ENCODE peak calls at places on chromosomes 1 and 21, in nine cellular contexts. D, P, S, Q, T, Z, R, W and G are unnamed samples.

GRCh38 chr1:101238681-101239094 is 1.9 kb downstream of the S1PR1 start:
- DNase-seq in D (peak; percentile 93), P (peak; percentile 73), S (peak; percentile 93), Q (peak; percentile 83), T (peak; percentile 88), Z (peak; percentile 81), R (peak; percentile 90), W (peak; percentile 92), G (peak; percentile 72)

GRCh38 chr1:27726173-27726793 is 522 bp downstream of the FAM76A start:
- DNase-seq in D (peak; percentile 52), P (peak; percentile 45), S (peak; percentile 23), Q (peak; percentile 54), T (peak; percentile 15), Z (peak; percentile 54), R (peak; percentile 86), W (peak; percentile 60), G (peak; percentile 48)

GRCh38 chr1:33050221-33051076 is 13.8 kb upstream of the AK2 start:
- DNase-seq in D (no peak), P (no peak), S (peak; percentile 97), Q (no peak), T (no peak), Z (no peak), R (no peak), W (no peak), G (no peak)

GRCh38 chr1:116878804-116879477 is 30.8 kb upstream of the PTGFRN start:
- DNase-seq in D (peak; percentile 41), P (peak; percentile 65), S (peak; percentile 22), Q (peak; percentile 25), T (no peak), Z (no peak), R (peak; percentile 64), W (no peak), G (peak; percentile 36)

GRCh38 chr1:171254859-171255258 is 6.6 kb downstream of the FMO1 start:
- DNase-seq in D (no peak), P (no peak), S (peak; percentile 38), Q (no peak), T (no peak), Z (no peak), R (no peak), W (no peak), G (no peak)

GRCh38 chr1:168903237-168903830 is 174.3 kb upstream of the DPT start:
- DNase-seq in D (no peak), P (no peak), S (no peak), Q (no peak), T (no peak), Z (no peak), R (no peak), W (no peak), G (no peak)

GRCh38 chr1:213947200-213947775 is 40.5 kb upstream of the PROX1 start:
- DNase-seq in D (no peak), P (no peak), S (no peak), Q (no peak), T (no peak), Z (no peak), R (no peak), W (no peak), G (peak; percentile 75)

GRCh38 chr1:235954306-235955283 is 87.9 kb upstream of the LYST start:
- DNase-seq in D (no peak), P (no peak), S (no peak), Q (no peak), T (no peak), Z (peak; percentile 54), R (no peak), W (peak; percentile 79), G (no peak)

GRCh38 chr21:29181799-29182470 is 51.5 kb downstream of the MAP3K7CL start:
- DNase-seq in D (no peak), P (no peak), S (peak; percentile 95), Q (no peak), T (no peak), Z (peak; percentile 48), R (no peak), W (no peak), G (no peak)

GRCh38 chr1:180911640-180912161 is 996 bp upstream of the KIAA1614 start:
- DNase-seq in D (no peak), P (peak; percentile 38), S (peak; percentile 39), Q (no peak), T (no peak), Z (no peak), R (no peak), W (no peak), G (no peak)

GRCh38 chr1:78722947-78723346 is 73.3 kb downstream of the IFI44 start:
- DNase-seq in D (no peak), P (no peak), S (no peak), Q (no peak), T (no peak), Z (no peak), R (no peak), W (no peak), G (no peak)

GRCh38 chr1:2650967-2651645 is 18.3 kb upstream of the MMEL1 start:
- DNase-seq in D (no peak), P (peak; percentile 9), S (no peak), Q (peak; percentile 6), T (no peak), Z (no peak), R (no peak), W (peak; percentile 42), G (no peak)

GRCh38 chr1:157090771-157091170 is 8.8 kb downstream of the ETV3L start:
- DNase-seq in D (no peak), P (no peak), S (no peak), Q (no peak), T (no peak), Z (no peak), R (no peak), W (no peak), G (no peak)

GRCh38 chr1:80656011-80656627 is 1144.6 kb upstream of the ADGRL2 start:
- DNase-seq in D (no peak), P (no peak), S (peak; percentile 39), Q (no peak), T (no peak), Z (no peak), R (peak; percentile 58), W (no peak), G (no peak)
- TF ChIP-seq CTCF in D (no peak), P (no peak), S (no peak), Q (no peak), T (no peak), Z (no peak), R (peak; percentile 65), W (no peak), G (peak; percentile 8)

DNA sequence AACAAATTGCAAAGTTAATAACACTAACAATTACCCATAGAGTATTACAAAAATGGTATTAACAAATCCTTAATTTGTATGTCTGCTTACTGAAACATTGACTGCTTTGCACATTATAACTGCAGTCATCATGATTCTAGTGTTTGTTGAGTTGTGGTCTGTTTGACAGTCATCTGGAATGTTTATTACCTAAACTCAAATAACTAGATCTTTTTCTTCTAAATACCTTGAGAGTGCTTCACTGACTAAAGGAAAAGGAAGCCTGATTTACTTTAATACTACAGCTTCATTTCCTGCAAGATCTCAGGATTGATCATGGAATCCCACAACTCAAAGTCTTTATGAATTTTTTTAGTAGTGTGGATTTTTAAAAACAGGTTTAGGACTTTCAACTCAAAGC is 70.0 kb downstream of the HMCN1 start:
- DNase-seq in D (no peak), P (no peak), S (no peak), Q (no peak), T (no peak), Z (no peak), R (no peak), W (no peak), G (no peak)
- H3K4me1 ChIP-seq in D (no peaks in the 10 kb centered on the region), P (no peaks in the 10 kb centered on the region), S (no peaks in the 10 kb centered on the region), Q (no peaks in the 10 kb centered on the region), T (no peaks in the 10 kb centered on the region), Z (no peaks in the 10 kb centered on the region), R (peaks cover 18% of the 10 kb centered on the region), W (no peaks in the 10 kb centered on the region), G (no peaks in the 10 kb centered on the region)

DNA sequence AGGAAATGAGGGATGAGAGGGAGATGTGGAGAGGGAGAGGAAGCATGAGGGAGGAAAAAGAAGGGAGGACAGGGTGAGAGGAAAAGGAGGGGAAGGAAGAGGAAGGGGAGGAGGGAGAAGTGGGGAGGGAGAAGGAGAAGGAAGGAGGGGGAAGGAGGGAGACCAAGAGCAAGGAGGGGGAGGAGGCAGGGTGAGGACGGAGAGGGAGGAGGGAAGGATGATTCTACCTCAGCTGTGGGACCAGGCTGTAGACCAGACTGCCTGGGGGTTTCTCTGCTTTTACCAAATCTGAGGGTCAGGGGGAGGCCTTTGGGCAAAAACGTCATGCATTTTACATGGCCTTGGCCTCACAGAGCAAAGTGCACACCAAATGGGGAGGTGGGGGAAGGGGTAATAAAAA is 94.5 kb downstream of the KCND3 start:
- DNase-seq in D (no peak), P (no peak), S (no peak), Q (no peak), T (no peak), Z (no peak), R (no peak), W (no peak), G (no peak)
- H3K27ac ChIP-seq in D (no peak overlapping the region), P (no peak overlapping the region), S (no peak overlapping the region), Q (no peak overlapping the region), T (no peak overlapping the region), Z (no peak overlapping the region), R (no peak overlapping the region), W (no peak overlapping the region), G (no peak overlapping the region)

GRCh38 chr1:25028910-25029599 is 99.0 kb upstream of the RUNX3 start:
- DNase-seq in D (no peak), P (no peak), S (no peak), Q (no peak), T (no peak), Z (peak; percentile 23), R (no peak), W (peak; percentile 57), G (no peak)
- TF ChIP-seq CTCF in D (no peak), P (no peak), S (no peak), Q (no peak), T (no peak), Z (no peak), R (no peak), W (no peak), G (no peak)

DNA sequence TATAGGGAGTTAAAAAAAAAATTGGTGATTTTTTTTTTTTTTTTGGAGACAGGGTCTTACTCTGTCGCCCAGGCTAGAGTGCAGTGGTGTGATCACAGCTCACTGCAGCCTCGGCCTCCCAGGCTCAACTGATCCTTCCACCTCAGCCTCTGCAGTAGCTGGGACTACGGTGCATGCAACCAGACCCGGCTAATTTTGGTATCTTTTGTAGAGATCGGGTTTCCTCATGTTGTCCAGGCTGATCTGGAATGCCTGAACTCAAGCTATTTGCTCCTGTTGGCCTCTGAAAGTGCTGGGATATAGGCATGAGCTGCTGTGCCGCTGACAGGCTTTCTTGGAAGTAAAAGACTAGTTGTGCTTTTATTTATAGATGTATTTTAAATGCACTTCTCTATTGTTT is 3.0 kb downstream of the CDC42 start:
- DNase-seq in D (no peak), P (no peak), S (no peak), Q (no peak), T (no peak), Z (no peak), R (no peak), W (no peak), G (no peak)
- H3K4me1 ChIP-seq in D (peaks cover 3% of the 10 kb centered on the region), P (peaks cover 8% of the 10 kb centered on the region), S (peaks cover 8% of the 10 kb centered on the region), Q (peaks cover 58% of the 10 kb centered on the region), T (peaks cover 40% of the 10 kb centered on the region), Z (peaks cover 68% of the 10 kb centered on the region), R (no peaks in the 10 kb centered on the region), W (peaks cover 66% of the 10 kb centered on the region), G (peaks cover 45% of the 10 kb centered on the region)

DNA sequence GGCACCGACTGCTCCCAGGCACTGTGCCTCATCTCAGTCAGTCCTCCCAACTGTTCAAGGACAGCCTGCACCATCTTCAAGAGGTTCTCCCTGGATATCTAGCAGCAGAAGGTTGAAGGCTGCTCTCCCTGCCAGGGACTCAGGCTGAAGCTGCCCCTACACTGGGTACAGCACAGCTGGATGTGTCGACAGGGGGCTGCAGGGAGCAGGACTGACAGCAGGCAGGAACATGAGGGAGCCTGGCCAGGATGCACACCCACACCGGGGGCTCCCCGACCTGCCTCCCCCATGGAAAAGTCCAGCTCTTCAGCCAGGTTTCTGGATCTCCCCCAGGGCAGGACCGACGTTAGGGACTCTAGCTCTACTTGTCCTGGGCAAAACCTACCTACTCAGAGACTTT is 20.5 kb downstream of the SETD4 start:
- DNase-seq in D (no peak), P (no peak), S (no peak), Q (no peak), T (no peak), Z (no peak), R (no peak), W (no peak), G (no peak)
- H3K27ac ChIP-seq in D (no peak overlapping the region), P (no peak overlapping the region), S (no peak overlapping the region), Q (no peak overlapping the region), T (no peak overlapping the region), Z (no peak overlapping the region), R (no peak overlapping the region), W (no peak overlapping the region), G (no peak overlapping the region)